ENCODE peak calls at places on chromosomes 1 and 21, in four cellular contexts. M is DND-41; O is effector memory CD4-positive, alpha-beta T cell; T is GM23248. V is an unnamed sample.
A peak's percentile ranks its signal among the peaks of the same experiment; 100 is the strongest.

GRCh38 chr1:151708891-151709290 is 7.7 kb downstream of the CELF3 start:
- DNase-seq in M (no peak), O (no peak), T (no peak), V (no peak)

GRCh38 chr1:25169610-25170009 is 62.7 kb downstream of the SYF2 start:
- DNase-seq in M (no peak), O (no peak), T (no peak), V (no peak)

GRCh38 chr1:225963735-225964530 is 22.9 kb upstream of the LEFTY2 start:
- DNase-seq in M (no peak), O (no peak), T (no peak), V (no peak)

GRCh38 chr1:32925360-32926142 is 24.4 kb upstream of the TMEM54 start:
- DNase-seq in M (no peak), O (no peak), T (peak; percentile 67), V (no peak)

GRCh38 chr1:97562096-97562495 is 358.7 kb downstream of the DPYD start:
- DNase-seq in M (no peak), O (no peak), T (peak; percentile 33), V (no peak)

GRCh38 chr21:39481886-39482285 is 30.1 kb downstream of the SH3BGR start:
- DNase-seq in M (no peak), O (no peak), T (no peak), V (no peak)

GRCh38 chr1:88736633-88737248 is 52.7 kb downstream of the PKN2 start:
- DNase-seq in M (peak; percentile 32), O (no peak), T (peak; percentile 73), V (no peak)

GRCh38 chr21:45539796-45540600 is 2.2 kb downstream of the SLC19A1 start:
- DNase-seq in M (no peak), O (no peak), T (no peak), V (no peak)

GRCh38 chr1:93338426-93338825 is 7.3 kb upstream of the DR1 start:
- DNase-seq in M (no peak), O (no peak), T (peak; percentile 94), V (no peak)

GRCh38 chr21:42674351-42674940 is 21.0 kb downstream of the PDE9A start:
- DNase-seq in M (no peak), O (no peak), T (no peak), V (no peak)

GRCh38 chr1:242629396-242629795 is 104.9 kb upstream of the PLD5 start:
- DNase-seq in M (no peak), O (no peak), T (no peak), V (no peak)

GRCh38 chr1:167529829-167530474 is 11.6 kb upstream of the CD247 start:
- DNase-seq in M (no peak), O (no peak), T (peak; percentile 18), V (no peak)
- H3K4me1 ChIP-seq in M (peaks cover 14% of the 10 kb centered on the region), O (no peaks in the 10 kb centered on the region), T (no peaks in the 10 kb centered on the region), V (no peaks in the 10 kb centered on the region)

GRCh38 chr1:22370190-22370498 is 81.5 kb upstream of the ZBTB40 start:
- DNase-seq in M (no peak), O (no peak), T (no peak), V (no peak)
- H3K27me3 ChIP-seq in M (peaks cover 14% of the 10 kb centered on the region), O (no peaks in the 10 kb centered on the region), T (peaks cover 33% of the 10 kb centered on the region), V (peaks cover 3% of the 10 kb centered on the region)

GRCh38 chr1:230072296-230072695 is 5.3 kb downstream of the GALNT2 start:
- DNase-seq in M (no peak), O (no peak), T (no peak), V (no peak)

GRCh38 chr1:230074270-230074669 is 7.2 kb downstream of the GALNT2 start:
- DNase-seq in M (peak; percentile 2), O (no peak), T (no peak), V (no peak)

GRCh38 chr1:230074762-230075161 is 7.7 kb downstream of the GALNT2 start:
- DNase-seq in M (peak; percentile 9), O (no peak), T (no peak), V (no peak)

GRCh38 chr1:230072866-230073265 is 5.8 kb downstream of the GALNT2 start:
- DNase-seq in M (no peak), O (no peak), T (no peak), V (no peak)

GRCh38 chr1:230073371-230074035 is 6.5 kb downstream of the GALNT2 start:
- DNase-seq in M (no peak), O (no peak), T (peak; percentile 82), V (no peak)
- H3K4me1 ChIP-seq in M (peaks cover 95% of the 10 kb centered on the region), O (peaks cover 2% of the 10 kb centered on the region), T (peaks cover 55% of the 10 kb centered on the region), V (peaks cover 9% of the 10 kb centered on the region)

DNA sequence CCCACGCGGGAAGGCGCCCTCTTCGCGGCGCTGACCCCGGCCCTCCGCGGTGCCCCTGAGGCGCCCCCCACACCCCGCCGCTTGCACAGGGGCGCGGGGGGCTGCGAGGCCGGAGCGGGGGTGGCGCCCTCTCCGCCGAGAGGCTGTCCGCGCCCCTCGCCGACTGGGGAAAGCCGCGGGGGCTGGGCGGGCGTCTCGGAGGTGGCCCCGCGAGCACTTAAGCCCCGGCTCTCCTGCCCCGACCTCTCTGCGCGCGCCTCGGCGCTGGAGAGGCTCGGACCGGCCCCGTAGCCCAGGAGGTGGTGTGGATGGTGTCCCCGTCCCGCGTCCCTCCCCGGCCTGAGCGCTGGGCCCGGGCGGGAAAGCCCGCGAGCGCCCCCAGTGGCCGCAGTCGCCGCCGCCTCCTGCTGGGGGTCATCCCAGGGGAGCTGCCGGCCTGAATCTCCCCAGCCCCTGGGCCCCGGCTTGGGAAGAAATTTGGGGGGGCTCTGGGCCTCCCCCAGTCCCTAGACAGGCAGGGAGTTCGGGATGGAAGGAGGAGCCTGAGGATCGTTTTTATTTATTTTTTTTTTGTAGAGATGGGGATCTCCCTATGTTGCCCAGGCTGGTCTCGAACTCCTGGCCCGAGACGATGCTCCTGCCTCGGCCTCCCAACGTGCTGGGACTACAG is 1.9 kb upstream of the HES4 start:
- DNase-seq in M (no peak), O (peak; percentile 37), T (peak; percentile 77), V (peak; percentile 54)
- H3K27me3 ChIP-seq in M (peaks cover 60% of the 10 kb centered on the region), O (peaks cover 91% of the 10 kb centered on the region), T (peaks cover 2% of the 10 kb centered on the region), V (peaks cover 9% of the 10 kb centered on the region)

GRCh38 chr1:156549390-156549789 is 23.0 kb downstream of the IQGAP3 start:
- DNase-seq in M (no peak), O (no peak), T (no peak), V (no peak)
- H3K4me1 ChIP-seq in M (no peaks in the 10 kb centered on the region), O (no peaks in the 10 kb centered on the region), T (peaks cover 11% of the 10 kb centered on the region), V (no peaks in the 10 kb centered on the region)